ENCODE peak calls at places on chromosomes 7 and 10, in five cellular contexts. G is nephron progenitor cell, Y is GM12865, M is fibroblast of the aortic adventitia, Q is tibial artery. C is an unnamed sample.

GRCh38 chr10:3769511-3769910 is 15.5 kb downstream of the KLF6 start:
- DNase-seq in G (no peak), Y (no peak), M (no peak), Q (no peak), C (no peak)

GRCh38 chr7:124322561-124322960 is 289.7 kb upstream of the TMEM229A start:
- DNase-seq in G (no peak), Y (no peak), M (no peak), Q (no peak), C (no peak)

GRCh38 chr7:39016609-39017008 is 38.9 kb downstream of the POU6F2 start:
- DNase-seq in G (no peak), Y (no peak), M (no peak), Q (no peak), C (no peak)

GRCh38 chr10:7722927-7723529 is 19.9 kb downstream of the ITIH2 start:
- DNase-seq in G (no peak), Y (no peak), M (no peak), Q (no peak), C (no peak)

GRCh38 chr7:155972651-155973349 is 160.5 kb upstream of the SHH start:
- DNase-seq in G (peak; percentile 18), Y (no peak), M (no peak), Q (peak; percentile 38), C (no peak)

GRCh38 chr7:120218702-120219101 is 54.3 kb upstream of the KCND2 start:
- DNase-seq in G (no peak), Y (no peak), M (peak; percentile 68), Q (no peak), C (no peak)

GRCh38 chr10:48802611-48803046 is 118.0 kb downstream of the WDFY4 start:
- DNase-seq in G (no peak), Y (peak; percentile 92), M (no peak), Q (no peak), C (peak; percentile 76)

GRCh38 chr7:75572814-75573213 is 80.7 kb downstream of the SPDYE5 start:
- DNase-seq in G (no peak), Y (no peak), M (no peak), Q (no peak), C (no peak)

GRCh38 chr10:33306756-33307519 is 27.5 kb downstream of the NRP1 start:
- DNase-seq in G (no peak), Y (no peak), M (peak; percentile 70), Q (no peak), C (no peak)

GRCh38 chr10:62050941-62051433 is 149.5 kb downstream of the ARID5B start:
- DNase-seq in G (no peak), Y (peak; percentile 87), M (peak; percentile 92), Q (peak; percentile 84), C (peak; percentile 32)

GRCh38 chr7:127810691-127811660 is 159.0 kb downstream of the SND1 start:
- DNase-seq in G (no peak), Y (no peak), M (no peak), Q (no peak), C (no peak)

GRCh38 chr10:23432639-23433038 is 6.2 kb upstream of the OTUD1 start:
- DNase-seq in G (no peak), Y (no peak), M (no peak), Q (no peak), C (no peak)

GRCh38 chr7:84123903-84124573 is 70.6 kb downstream of the SEMA3A start:
- DNase-seq in G (no peak), Y (no peak), M (no peak), Q (no peak), C (no peak)

GRCh38 chr7:122674502-122674901 is 24.4 kb downstream of the RNF133 start:
- DNase-seq in G (no peak), Y (no peak), M (peak; percentile 82), Q (no peak), C (no peak)

GRCh38 chr7:95577137-95577536 is 19.2 kb downstream of the PDK4 start:
- DNase-seq in G (no peak), Y (no peak), M (no peak), Q (no peak), C (no peak)

GRCh38 chr10:4692206-4692605 is 133.8 kb upstream of the AKR1E2 start:
- DNase-seq in G (no peak), Y (no peak), M (no peak), Q (no peak), C (no peak)

GRCh38 chr7:45709168-45710034 is 135.2 kb downstream of the ADCY1 start:
- DNase-seq in G (no peak), Y (no peak), M (peak; percentile 42), Q (peak; percentile 51), C (no peak)

GRCh38 chr10:79254333-79255006 is 92.8 kb upstream of the PPIF start:
- DNase-seq in G (no peak), Y (no peak), M (no peak), Q (no peak), C (no peak)

GRCh38 chr7:129951076-129952011 is 1.4 kb downstream of the UBE2H start:
- DNase-seq in G (peak; percentile 32), Y (peak; percentile 16), M (peak; percentile 41), Q (peak; percentile 62), C (no peak)

GRCh38 chr10:26881600-26882331 is 21.0 kb upstream of the ABI1 start:
- DNase-seq in G (peak; percentile 17), Y (peak; percentile 78), M (peak; percentile 85), Q (no peak), C (peak; percentile 70)

GRCh38 chr7:27176962-27177794 is 3.1 kb upstream of the HOXA10 start:
- DNase-seq in G (peak; percentile 26), Y (no peak), M (no peak), Q (peak; percentile 67), C (no peak)

GRCh38 chr7:99324966-99325596 is 617 bp upstream of the ARPC1A start:
- DNase-seq in G (no peak), Y (no peak), M (no peak), Q (no peak), C (no peak)

GRCh38 chr7:27112960-27113949 is 10.8 kb upstream of the HOXA2 start:
- DNase-seq in G (peak; percentile 83), Y (no peak), M (peak; percentile 90), Q (peak; percentile 75), C (no peak)

GRCh38 chr7:149090397-149091195 is at the start of gene ZNF786:
- DNase-seq in G (peak; percentile 96), Y (peak; percentile 97), M (peak; percentile 83), Q (peak; percentile 91), C (peak; percentile 95)
- TF ChIP-seq CTCF in G (peak; percentile 73), Y (peak; percentile 86), M (peak; percentile 77), Q (peak; percentile 94), C (peak; percentile 93)

GRCh38 chr7:141752634-141753033 is 11.3 kb upstream of the TAS2R3 start:
- DNase-seq in G (no peak), Y (no peak), M (no peak), Q (no peak), C (no peak)
- TF ChIP-seq CTCF in G (peak; percentile 22), Y (peak; percentile 15), M (peak; percentile 25), Q (no peak), C (peak; percentile 19)

GRCh38 chr7:78095549-78095948 is 297.0 kb downstream of the PHTF2 start:
- DNase-seq in G (no peak), Y (no peak), M (peak; percentile 77), Q (no peak), C (no peak)
- TF ChIP-seq CTCF in G (no peak), Y (no peak), M (peak; percentile 40), Q (no peak), C (no peak)

GRCh38 chr10:43958964-43959363 is 310.3 kb upstream of the ZNF32 start:
- DNase-seq in G (no peak), Y (no peak), M (no peak), Q (peak; percentile 45), C (no peak)
- TF ChIP-seq CTCF in G (no peak), Y (no peak), M (no peak), Q (no peak), C (no peak)

DNA sequence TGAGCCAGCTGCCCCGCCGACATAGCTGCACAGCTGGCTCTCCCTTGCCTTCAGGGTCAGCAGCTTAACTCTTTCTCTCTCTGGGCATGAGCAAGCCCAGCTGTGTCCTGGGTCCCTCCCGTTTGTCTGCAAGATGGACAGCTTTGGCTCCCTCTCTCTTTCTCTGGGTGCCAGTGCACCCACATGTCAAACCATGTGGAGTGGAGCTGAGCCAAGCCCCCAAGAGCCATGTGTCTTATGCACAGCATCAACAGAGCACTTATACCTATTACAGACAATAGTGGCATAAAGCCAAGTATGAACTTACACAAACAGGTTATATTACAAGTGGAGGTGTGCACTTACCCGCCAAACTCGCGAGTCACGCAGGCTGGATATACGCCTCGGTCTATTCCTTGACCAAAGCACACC is 35.7 kb upstream of the MTPAP start:
- DNase-seq in G (no peak), Y (peak; percentile 48), M (no peak), Q (no peak), C (peak; percentile 34)
- TF ChIP-seq CTCF in G (no peak), Y (peak; percentile 45), M (peak; percentile 29), Q (no peak), C (peak; percentile 40)

C was measured in GM13977.